ENCODE peak calls at places on chromosomes 4 and X, in five cellular contexts. Y is body of pancreas, J is A549, T is heart right ventricle, R is fibroblast of lung. H is an unnamed sample.

GRCh38 chrX:136747003-136747986 is 33.4 kb downstream of the ARHGEF6 start:
- DNase-seq in Y (peak), J (no peak), T (no peak), R (no peak), H (no peak)

GRCh38 chrX:36434521-36434920 is 515.0 kb downstream of the CFAP47 start:
- DNase-seq in Y (no peak), J (no peak), T (no peak), R (no peak), H (no peak)

GRCh38 chr4:112889619-112890294 is 159.7 kb upstream of the ANK2 start:
- DNase-seq in Y (no peak), J (no peak), T (no peak), R (peak), H (peak)

GRCh38 chr4:27278615-27279014 is 418.0 kb downstream of the STIM2 start:
- DNase-seq in Y (no peak), J (no peak), T (no peak), R (peak), H (peak)

GRCh38 chrX:70960728-70961127 is 29.8 kb upstream of the SLC7A3 start:
- DNase-seq in Y (no peak), J (no peak), T (no peak), R (no peak), H (no peak)

GRCh38 chr4:98747659-98748091 is 89.3 kb upstream of the TSPAN5 start:
- DNase-seq in Y (no peak), J (no peak), T (no peak), R (peak), H (peak)

GRCh38 chr4:72312032-72312650 is 256.9 kb downstream of the ADAMTS3 start:
- DNase-seq in Y (peak), J (no peak), T (peak), R (peak), H (peak)

GRCh38 chr4:155060419-155060818 is 148.0 kb upstream of the NPY2R start:
- DNase-seq in Y (no peak), J (no peak), T (no peak), R (no peak), H (no peak)

GRCh38 chr4:7658297-7659204 is 223.8 kb upstream of the PSAPL1 start:
- DNase-seq in Y (no peak), J (no peak), T (no peak), R (peak), H (peak)

GRCh38 chr4:110636677-110637407 is 14.0 kb upstream of the PITX2 start:
- DNase-seq in Y (no peak), J (peak), T (no peak), R (peak), H (no peak)

GRCh38 chr4:56271121-56271520 is 116.2 kb downstream of the AASDH start:
- DNase-seq in Y (no peak), J (no peak), T (no peak), R (peak), H (no peak)

GRCh38 chrX:10176121-10177003 is 19.6 kb downstream of the CLCN4 start:
- DNase-seq in Y (peak), J (no peak), T (no peak), R (no peak), H (no peak)

GRCh38 chrX:110427076-110427475 is 68.4 kb downstream of the RTL9 start:
- DNase-seq in Y (no peak), J (no peak), T (no peak), R (no peak), H (no peak)

GRCh38 chr4:136558940-136559494 is 973.3 kb downstream of the PCDH18 start:
- DNase-seq in Y (no peak), J (no peak), T (no peak), R (no peak), H (no peak)

GRCh38 chrX:69388526-69388925 is 115.6 kb upstream of the NALF2 start:
- DNase-seq in Y (peak), J (no peak), T (no peak), R (no peak), H (no peak)

GRCh38 chr4:148376151-148376550 is 66.1 kb downstream of the NR3C2 start:
- DNase-seq in Y (peak), J (no peak), T (no peak), R (peak), H (peak)
- H3K4me3 ChIP-seq in Y (no peak), J (no peak), T (peak), R (peak), H (peak)

GRCh38 chrX:20060961-20061868 is 55.5 kb downstream of the MAP7D2 start:
- DNase-seq in Y (no peak), J (no peak), T (no peak), R (no peak), H (no peak)
- H3K27ac ChIP-seq in Y (no peak), J (no peak), T (no peak), R (no peak), H (no peak)

GRCh38 chrX:56219702-56220101 is 12.5 kb upstream of the KLF8 start:
- DNase-seq in Y (no peak), J (no peak), T (no peak), R (no peak), H (no peak)
- TF ChIP-seq CTCF in Y (no peak), J (no peak), T (peak), R (peak), H (no peak)

DNA sequence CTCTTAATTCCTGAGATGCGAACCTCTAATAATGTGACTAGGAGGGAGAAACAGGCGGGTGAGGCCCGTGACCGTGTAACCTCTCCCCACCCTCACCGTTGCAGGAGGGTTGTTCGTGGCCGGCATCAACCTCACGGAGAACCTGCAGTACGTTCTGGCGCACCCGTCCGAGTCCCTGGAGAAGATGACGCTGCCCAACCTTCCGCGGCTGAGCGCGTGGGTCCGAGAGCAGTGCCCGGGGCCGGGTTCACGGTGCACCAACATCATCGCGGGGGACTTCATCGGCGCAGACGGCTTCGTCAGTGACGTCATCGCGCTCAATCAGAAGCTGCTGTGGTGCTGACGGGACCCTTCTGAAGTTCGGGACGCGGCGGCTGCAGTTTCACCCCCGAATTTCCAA is 17.8 kb downstream of the PLCXD1 start:
- DNase-seq in Y (no peak), J (no peak), T (no peak), R (no peak), H (no peak)
- H3K4me3 ChIP-seq in Y (no peak), J (no peak), T (no peak), R (no peak), H (no peak)

DNA sequence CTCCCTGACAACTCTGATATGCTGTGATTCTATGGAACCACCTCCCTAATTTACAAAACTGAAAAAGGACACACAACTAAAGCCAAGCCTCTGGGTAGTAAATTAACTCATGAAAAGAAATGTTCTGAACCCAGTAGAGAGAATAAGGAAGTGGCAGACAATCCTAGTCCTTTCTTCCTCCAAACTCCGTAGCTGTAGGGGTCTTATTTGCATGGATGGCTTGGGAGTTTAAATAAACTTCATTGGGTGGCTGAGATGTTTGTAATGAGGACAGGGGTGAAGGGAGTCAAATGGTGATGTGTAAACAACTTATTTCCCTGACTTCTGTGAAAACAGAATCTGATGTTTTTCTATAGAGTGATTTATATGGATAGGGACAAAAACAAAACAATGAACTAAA is 59.3 kb downstream of the GPC3 start:
- DNase-seq in Y (no peak), J (no peak), T (no peak), R (no peak), H (no peak)
- H3K27ac ChIP-seq in Y (no peak), J (no peak), T (no peak), R (no peak), H (no peak)

GRCh38 chr4:2241410-2242353 is at the start of the genes HAUS3 and POLN:
- DNase-seq in Y (peak), J (peak), T (peak), R (peak), H (peak)
- TF ChIP-seq CTCF in Y (no peak), J (no peak), T (no peak), R (no peak), H (no peak)

GRCh38 chrX:23811135-23811781 is 28.3 kb downstream of the SAT1 start:
- DNase-seq in Y (peak), J (no peak), T (no peak), R (no peak), H (no peak)
- H3K4me3 ChIP-seq in Y (no peak), J (no peak), T (no peak), R (no peak), H (no peak)

H was measured in brain microvascular endothelial cell.